ENCODE peak calls at places on chromosomes 2 and 18, in nine cellular contexts. One of them, this sample, is unnamed.

GRCh38 chr18:58025205-58025604 is 18.8 kb upstream of the NEDD4L start:
- DNase-seq in AG08396: no peak
- DNase-seq in NCI-H1436: no peak
- DNase-seq in pons: no peak
- DNase-seq in AG04450: no peak
- DNase-seq in dermis microvascular lymphatic vessel endothelial cell: no peak
- DNase-seq in lower lobe of right lung: no peak
- DNase-seq in RPMI7951: no peak
- DNase-seq in right lobe of liver: no peak
- DNase-seq in this sample: no peak

GRCh38 chr2:20236496-20236895 is 11.6 kb upstream of the SDC1 start:
- DNase-seq in lower lobe of right lung: no peak
- DNase-seq in dermis microvascular lymphatic vessel endothelial cell: no peak
- DNase-seq in pons: no peak
- DNase-seq in right lobe of liver: no peak
- DNase-seq in NCI-H1436: no peak
- DNase-seq in RPMI7951: no peak
- DNase-seq in AG08396: peak
- DNase-seq in AG04450: no peak
- DNase-seq in this sample: no peak

GRCh38 chr2:200408428-200409311 is 101.2 kb downstream of the KCTD18 start:
- DNase-seq in RPMI7951: peak
- DNase-seq in AG08396: peak
- DNase-seq in right lobe of liver: no peak
- DNase-seq in pons: no peak
- DNase-seq in NCI-H1436: no peak
- DNase-seq in lower lobe of right lung: peak
- DNase-seq in AG04450: peak
- DNase-seq in dermis microvascular lymphatic vessel endothelial cell: peak
- DNase-seq in this sample: no peak

GRCh38 chr2:153386481-153386891 is 92.1 kb downstream of the RPRM start:
- DNase-seq in lower lobe of right lung: no peak
- DNase-seq in right lobe of liver: no peak
- DNase-seq in AG08396: no peak
- DNase-seq in NCI-H1436: no peak
- DNase-seq in dermis microvascular lymphatic vessel endothelial cell: no peak
- DNase-seq in RPMI7951: no peak
- DNase-seq in pons: no peak
- DNase-seq in AG04450: no peak
- DNase-seq in this sample: no peak

GRCh38 chr2:1744446-1745170 is at the start of gene PXDN:
- DNase-seq in right lobe of liver: peak
- DNase-seq in lower lobe of right lung: no peak
- DNase-seq in NCI-H1436: peak
- DNase-seq in AG08396: peak
- DNase-seq in dermis microvascular lymphatic vessel endothelial cell: peak
- DNase-seq in pons: no peak
- DNase-seq in RPMI7951: peak
- DNase-seq in AG04450: no peak
- DNase-seq in this sample: no peak

GRCh38 chr2:11677146-11678055 is 7.4 kb upstream of the NTSR2 start:
- DNase-seq in pons: no peak
- DNase-seq in NCI-H1436: no peak
- DNase-seq in dermis microvascular lymphatic vessel endothelial cell: no peak
- DNase-seq in AG08396: no peak
- DNase-seq in right lobe of liver: no peak
- DNase-seq in RPMI7951: no peak
- DNase-seq in AG04450: no peak
- DNase-seq in lower lobe of right lung: no peak
- DNase-seq in this sample: no peak

GRCh38 chr2:10534514-10535250 is 86.6 kb upstream of the ODC1 start:
- DNase-seq in AG08396: no peak
- DNase-seq in RPMI7951: peak
- DNase-seq in dermis microvascular lymphatic vessel endothelial cell: peak
- DNase-seq in NCI-H1436: no peak
- DNase-seq in right lobe of liver: no peak
- DNase-seq in AG04450: no peak
- DNase-seq in lower lobe of right lung: no peak
- DNase-seq in pons: no peak
- DNase-seq in this sample: no peak

GRCh38 chr18:75521808-75522207 is 94.3 kb upstream of the SMIM21 start:
- DNase-seq in lower lobe of right lung: no peak
- DNase-seq in dermis microvascular lymphatic vessel endothelial cell: no peak
- DNase-seq in AG04450: no peak
- DNase-seq in pons: no peak
- DNase-seq in AG08396: no peak
- DNase-seq in NCI-H1436: no peak
- DNase-seq in RPMI7951: no peak
- DNase-seq in right lobe of liver: no peak
- DNase-seq in this sample: no peak

GRCh38 chr18:58097127-58097906 is 53.3 kb downstream of the NEDD4L start:
- DNase-seq in AG08396: no peak
- DNase-seq in NCI-H1436: no peak
- DNase-seq in AG04450: no peak
- DNase-seq in lower lobe of right lung: peak
- DNase-seq in pons: no peak
- DNase-seq in right lobe of liver: peak
- DNase-seq in dermis microvascular lymphatic vessel endothelial cell: peak
- DNase-seq in RPMI7951: peak
- DNase-seq in this sample: no peak

GRCh38 chr2:96933528-96933927 is 52.9 kb downstream of the FAM178B start:
- DNase-seq in pons: no peak
- DNase-seq in RPMI7951: no peak
- DNase-seq in right lobe of liver: no peak
- DNase-seq in lower lobe of right lung: no peak
- DNase-seq in dermis microvascular lymphatic vessel endothelial cell: no peak
- DNase-seq in AG04450: no peak
- DNase-seq in AG08396: no peak
- DNase-seq in NCI-H1436: no peak
- DNase-seq in this sample: no peak

GRCh38 chr18:13376841-13377351 is 158.3 kb downstream of the LDLRAD4 start:
- DNase-seq in pons: no peak
- DNase-seq in AG04450: no peak
- DNase-seq in right lobe of liver: no peak
- DNase-seq in RPMI7951: no peak
- DNase-seq in AG08396: no peak
- DNase-seq in lower lobe of right lung: no peak
- DNase-seq in dermis microvascular lymphatic vessel endothelial cell: no peak
- DNase-seq in NCI-H1436: no peak
- DNase-seq in this sample: no peak

GRCh38 chr18:61502472-61502871 is 169.2 kb downstream of the CDH20 start:
- DNase-seq in pons: peak
- DNase-seq in lower lobe of right lung: no peak
- DNase-seq in right lobe of liver: no peak
- DNase-seq in dermis microvascular lymphatic vessel endothelial cell: peak
- DNase-seq in RPMI7951: peak
- DNase-seq in AG08396: peak
- DNase-seq in AG04450: peak
- DNase-seq in NCI-H1436: peak
- DNase-seq in this sample: peak

GRCh38 chr2:234191819-234192407 is 141.4 kb downstream of the SPP2 start:
- DNase-seq in dermis microvascular lymphatic vessel endothelial cell: no peak
- DNase-seq in RPMI7951: peak
- DNase-seq in pons: no peak
- DNase-seq in AG08396: no peak
- DNase-seq in AG04450: no peak
- DNase-seq in lower lobe of right lung: no peak
- DNase-seq in NCI-H1436: peak
- DNase-seq in right lobe of liver: no peak
- DNase-seq in this sample: no peak

GRCh38 chr2:53289309-53290006 is 478.1 kb upstream of the CHAC2 start:
- DNase-seq in pons: no peak
- DNase-seq in NCI-H1436: no peak
- DNase-seq in lower lobe of right lung: no peak
- DNase-seq in right lobe of liver: no peak
- DNase-seq in RPMI7951: no peak
- DNase-seq in dermis microvascular lymphatic vessel endothelial cell: no peak
- DNase-seq in AG04450: no peak
- DNase-seq in AG08396: no peak
- DNase-seq in this sample: no peak

GRCh38 chr2:219478916-219479315 is 19.8 kb upstream of the GMPPA start:
- DNase-seq in NCI-H1436: no peak
- DNase-seq in pons: no peak
- DNase-seq in dermis microvascular lymphatic vessel endothelial cell: no peak
- DNase-seq in lower lobe of right lung: no peak
- DNase-seq in right lobe of liver: no peak
- DNase-seq in RPMI7951: no peak
- DNase-seq in AG08396: no peak
- DNase-seq in AG04450: no peak
- DNase-seq in this sample: no peak

GRCh38 chr2:180905002-180905401 is 75.4 kb upstream of the UBE2E3 start:
- DNase-seq in lower lobe of right lung: no peak
- DNase-seq in right lobe of liver: no peak
- DNase-seq in pons: no peak
- DNase-seq in dermis microvascular lymphatic vessel endothelial cell: no peak
- DNase-seq in AG04450: no peak
- DNase-seq in NCI-H1436: peak
- DNase-seq in RPMI7951: no peak
- DNase-seq in AG08396: no peak
- DNase-seq in this sample: no peak

GRCh38 chr2:239159476-239159911 is 241.3 kb downstream of the HDAC4 start:
- DNase-seq in NCI-H1436: no peak
- DNase-seq in dermis microvascular lymphatic vessel endothelial cell: no peak
- DNase-seq in AG04450: no peak
- DNase-seq in right lobe of liver: peak
- DNase-seq in AG08396: no peak
- DNase-seq in lower lobe of right lung: no peak
- DNase-seq in RPMI7951: no peak
- DNase-seq in pons: no peak
- DNase-seq in this sample: no peak

GRCh38 chr18:45073556-45073955 is 392.9 kb downstream of the SETBP1 start:
- DNase-seq in AG08396: no peak
- DNase-seq in RPMI7951: no peak
- DNase-seq in AG04450: no peak
- DNase-seq in dermis microvascular lymphatic vessel endothelial cell: no peak
- DNase-seq in right lobe of liver: no peak
- DNase-seq in NCI-H1436: no peak
- DNase-seq in pons: no peak
- DNase-seq in lower lobe of right lung: no peak
- DNase-seq in this sample: no peak

GRCh38 chr2:224357098-224357901 is 44.6 kb downstream of the FAM124B start:
- DNase-seq in RPMI7951: peak
- DNase-seq in dermis microvascular lymphatic vessel endothelial cell: peak
- DNase-seq in lower lobe of right lung: no peak
- DNase-seq in pons: peak
- DNase-seq in AG04450: peak
- DNase-seq in AG08396: peak
- DNase-seq in right lobe of liver: peak
- DNase-seq in NCI-H1436: peak
- DNase-seq in this sample: peak

GRCh38 chr2:158410132-158410531 is 46.4 kb downstream of the CCDC148 start:
- DNase-seq in lower lobe of right lung: no peak
- DNase-seq in pons: no peak
- DNase-seq in AG04450: no peak
- DNase-seq in NCI-H1436: no peak
- DNase-seq in AG08396: no peak
- DNase-seq in RPMI7951: no peak
- DNase-seq in dermis microvascular lymphatic vessel endothelial cell: no peak
- DNase-seq in right lobe of liver: no peak
- DNase-seq in this sample: no peak

GRCh38 chr18:14908541-14908940 is 160.6 kb downstream of the ANKRD30B start:
- DNase-seq in dermis microvascular lymphatic vessel endothelial cell: no peak
- DNase-seq in right lobe of liver: no peak
- DNase-seq in RPMI7951: no peak
- DNase-seq in pons: no peak
- DNase-seq in AG08396: no peak
- DNase-seq in NCI-H1436: no peak
- DNase-seq in lower lobe of right lung: no peak
- DNase-seq in AG04450: no peak
- DNase-seq in this sample: no peak

GRCh38 chr2:10892796-10893350 is 18.9 kb upstream of the KCNF1 start:
- DNase-seq in AG04450: no peak
- DNase-seq in AG08396: no peak
- DNase-seq in dermis microvascular lymphatic vessel endothelial cell: no peak
- DNase-seq in RPMI7951: no peak
- DNase-seq in pons: no peak
- DNase-seq in lower lobe of right lung: no peak
- DNase-seq in NCI-H1436: no peak
- DNase-seq in right lobe of liver: peak
- DNase-seq in this sample: no peak